ENCODE peak calls at places on chromosomes 3 and 15, in four cellular contexts. M is foreskin fibroblast, W is heart right ventricle, B is HL-60. G is an unnamed sample.

GRCh38 chr3:73026111-73026510 is 29.5 kb downstream of the PPP4R2 start:
- DNase-seq in M (no peak), W (no peak), B (no peak), G (no peak)

GRCh38 chr15:27358751-27359434 is 387.9 kb downstream of the GABRG3 start:
- DNase-seq in M (peak), W (no peak), B (no peak), G (no peak)

GRCh38 chr15:96345560-96346389 is 15.3 kb downstream of the NR2F2 start:
- DNase-seq in M (peak), W (peak), B (peak), G (no peak)

GRCh38 chr3:197858133-197858532 is 67.1 kb downstream of the LRCH3 start:
- DNase-seq in M (no peak), W (no peak), B (no peak), G (no peak)

GRCh38 chr3:194294199-194294887 is 56.8 kb downstream of the CPN2 start:
- DNase-seq in M (no peak), W (no peak), B (no peak), G (no peak)

GRCh38 chr15:24945711-24946110 is 9.1 kb upstream of the SNRPN start:
- DNase-seq in M (no peak), W (no peak), B (no peak), G (no peak)

GRCh38 chr3:55571913-55572312 is 84.8 kb upstream of the WNT5A start:
- DNase-seq in M (no peak), W (peak), B (no peak), G (no peak)

GRCh38 chr15:31525988-31526665 is 199.5 kb downstream of the KLF13 start:
- DNase-seq in M (no peak), W (no peak), B (no peak), G (no peak)

GRCh38 chr15:78072080-78072892 is 5.2 kb downstream of the TBC1D2B start:
- DNase-seq in M (peak), W (no peak), B (peak), G (no peak)

GRCh38 chr15:68646156-68646555 is 67.4 kb downstream of the CORO2B start:
- DNase-seq in M (no peak), W (no peak), B (no peak), G (no peak)

GRCh38 chr3:9497821-9498565 is 55.6 kb downstream of the LHFPL4 start:
- DNase-seq in M (peak), W (no peak), B (no peak), G (peak)

GRCh38 chr15:95840004-95840403 is 490.5 kb upstream of the NR2F2 start:
- DNase-seq in M (peak), W (peak), B (no peak), G (peak)

GRCh38 chr15:48565560-48566482 is 79.7 kb downstream of the FBN1 start:
- DNase-seq in M (peak), W (no peak), B (no peak), G (peak)

GRCh38 chr15:101501703-101502373 is 12.3 kb upstream of the PCSK6 start:
- DNase-seq in M (peak), W (no peak), B (no peak), G (no peak)

GRCh38 chr15:25737218-25737643 is 125.9 kb downstream of the ATP10A start:
- DNase-seq in M (peak), W (peak), B (no peak), G (no peak)

GRCh38 chr3:23889950-23890349 is 26.8 kb downstream of the NKIRAS1 start:
- DNase-seq in M (no peak), W (no peak), B (no peak), G (no peak)

GRCh38 chr3:55518451-55518850 is 31.3 kb upstream of the WNT5A start:
- DNase-seq in M (no peak), W (no peak), B (no peak), G (peak)

GRCh38 chr3:197486861-197487260 is 68.9 kb downstream of the BDH1 start:
- DNase-seq in M (no peak), W (no peak), B (no peak), G (no peak)

GRCh38 chr15:91776104-91776503 is 77.4 kb upstream of the SLCO3A1 start:
- DNase-seq in M (no peak), W (no peak), B (no peak), G (no peak)

GRCh38 chr3:136237103-136237502 is 13.0 kb upstream of the PCCB start:
- DNase-seq in M (no peak), W (no peak), B (no peak), G (no peak)

GRCh38 chr3:61894988-61895935 is 333.9 kb downstream of the PTPRG start:
- DNase-seq in M (peak), W (peak), B (peak), G (peak)

GRCh38 chr3:193729601-193730000 is 136.6 kb downstream of the OPA1 start:
- DNase-seq in M (no peak), W (no peak), B (no peak), G (no peak)

GRCh38 chr3:156492801-156493261 is 62.1 kb downstream of the SSR3 start:
- DNase-seq in M (no peak), W (no peak), B (no peak), G (no peak)

GRCh38 chr15:83970290-83970890 is 265.2 kb upstream of the GOLGA6L4 start:
- DNase-seq in M (no peak), W (no peak), B (no peak), G (no peak)

GRCh38 chr3:17039579-17039978 is 154.8 kb downstream of the PLCL2 start:
- DNase-seq in M (peak), W (no peak), B (no peak), G (peak)

GRCh38 chr3:148861277-148861869 is 3.7 kb upstream of the CPA3 start:
- DNase-seq in M (peak), W (no peak), B (no peak), G (peak)

GRCh38 chr3:134601539-134602439 is 49.0 kb downstream of the KY start:
- DNase-seq in M (peak), W (no peak), B (no peak), G (no peak)

GRCh38 chr15:80660114-80660513 is 35.0 kb upstream of the ABHD17C start:
- DNase-seq in M (peak), W (no peak), B (no peak), G (peak)

GRCh38 chr15:64134322-64134829 is 17.2 kb upstream of the SNX22 start:
- DNase-seq in M (peak), W (peak), B (peak), G (no peak)

GRCh38 chr3:140942221-140943104 is 827 bp downstream of the SLC25A36 start:
- DNase-seq in M (peak), W (peak), B (peak), G (peak)

GRCh38 chr3:13325892-13326443 is 94.2 kb downstream of the NUP210 start:
- DNase-seq in M (no peak), W (no peak), B (no peak), G (no peak)

G was measured in kidney glomerular epithelial cell.